ENCODE peak calls at places on chromosomes 3 and 15, in seven cellular contexts. W, V, K, T, Y, X and G are unnamed samples.

GRCh38 chr3:57689367-57690053 is 3.4 kb downstream of the DENND6A start:
- DNase-seq in W (no peak), V (no peak), K (no peak), T (no peak), Y (no peak), X (no peak), G (no peak)

GRCh38 chr15:68791431-68792283 is 29.0 kb downstream of the ANP32A start:
- DNase-seq in W (no peak), V (no peak), K (no peak), T (peak), Y (peak), X (no peak), G (no peak)

GRCh38 chr3:12750658-12751071 is 8.4 kb downstream of the TMEM40 start:
- DNase-seq in W (no peak), V (peak), K (no peak), T (peak), Y (peak), X (no peak), G (no peak)

GRCh38 chr3:191361456-191361855 is 31.1 kb upstream of the UTS2B start:
- DNase-seq in W (no peak), V (no peak), K (no peak), T (no peak), Y (no peak), X (no peak), G (no peak)

GRCh38 chr15:70474682-70475438 is 288.5 kb downstream of the UACA start:
- DNase-seq in W (no peak), V (peak), K (no peak), T (no peak), Y (peak), X (peak), G (peak)

GRCh38 chr15:70956196-70956595 is 63.6 kb downstream of the LRRC49 start:
- DNase-seq in W (no peak), V (no peak), K (no peak), T (no peak), Y (no peak), X (no peak), G (no peak)

GRCh38 chr3:182180646-182181385 is 469.1 kb downstream of the SOX2 start:
- DNase-seq in W (no peak), V (no peak), K (no peak), T (no peak), Y (no peak), X (no peak), G (no peak)

GRCh38 chr15:60585743-60586708 is 107.1 kb upstream of the ICE2 start:
- DNase-seq in W (peak), V (peak), K (peak), T (peak), Y (peak), X (no peak), G (peak)

GRCh38 chr15:60758961-60759729 is 280.2 kb upstream of the ICE2 start:
- DNase-seq in W (no peak), V (peak), K (no peak), T (no peak), Y (no peak), X (no peak), G (no peak)

GRCh38 chr3:146747051-146747450 is 141.9 kb upstream of the PLSCR5 start:
- DNase-seq in W (no peak), V (no peak), K (no peak), T (no peak), Y (no peak), X (no peak), G (no peak)

GRCh38 chr15:65541231-65541630 is 11.0 kb downstream of the HACD3 start:
- DNase-seq in W (no peak), V (no peak), K (no peak), T (no peak), Y (no peak), X (no peak), G (no peak)

GRCh38 chr3:40504636-40505430 is 1.0 kb upstream of the ZNF620 start:
- DNase-seq in W (no peak), V (peak), K (no peak), T (no peak), Y (no peak), X (no peak), G (no peak)

GRCh38 chr3:140508545-140508944 is 169.3 kb upstream of the TRIM42 start:
- DNase-seq in W (no peak), V (no peak), K (no peak), T (no peak), Y (no peak), X (no peak), G (no peak)

GRCh38 chr15:78004222-78004727 is 73.2 kb downstream of the TBC1D2B start:
- DNase-seq in W (no peak), V (no peak), K (no peak), T (no peak), Y (no peak), X (no peak), G (no peak)

GRCh38 chr3:195849322-195850074 is 37.8 kb upstream of the MUC4 start:
- DNase-seq in W (peak), V (no peak), K (no peak), T (no peak), Y (no peak), X (no peak), G (no peak)

GRCh38 chr3:34175636-34176186 is 377.3 kb downstream of the PDCD6IP start:
- DNase-seq in W (no peak), V (no peak), K (no peak), T (no peak), Y (no peak), X (no peak), G (no peak)

GRCh38 chr3:27097171-27097570 is 272.0 kb downstream of the NEK10 start:
- DNase-seq in W (no peak), V (no peak), K (no peak), T (no peak), Y (no peak), X (no peak), G (no peak)

GRCh38 chr3:60240558-60240957 is 1010.7 kb downstream of the FHIT start:
- DNase-seq in W (no peak), V (no peak), K (no peak), T (no peak), Y (no peak), X (no peak), G (no peak)

GRCh38 chr15:51649659-51650521 is 27.3 kb upstream of the DMXL2 start:
- DNase-seq in W (peak), V (peak), K (peak), T (peak), Y (peak), X (no peak), G (peak)

GRCh38 chr3:185332026-185332735 is 30.8 kb upstream of the MAP3K13 start:
- DNase-seq in W (no peak), V (peak), K (peak), T (no peak), Y (no peak), X (no peak), G (no peak)

GRCh38 chr3:182246870-182247269 is 535.1 kb downstream of the SOX2 start:
- DNase-seq in W (no peak), V (no peak), K (no peak), T (no peak), Y (no peak), X (no peak), G (no peak)

GRCh38 chr3:110744723-110745122 is 326.9 kb upstream of the NECTIN3 start:
- DNase-seq in W (no peak), V (no peak), K (no peak), T (no peak), Y (no peak), X (no peak), G (no peak)

GRCh38 chr3:32238027-32238815 is at the start of gene CMTM8:
- DNase-seq in W (peak), V (no peak), K (peak), T (peak), Y (peak), X (peak), G (peak)

GRCh38 chr3:8756671-8757070 is 12.7 kb downstream of the OXTR start:
- DNase-seq in W (no peak), V (no peak), K (no peak), T (no peak), Y (no peak), X (no peak), G (no peak)

GRCh38 chr15:83278191-83278590 is 6.3 kb downstream of the BNC1 start:
- DNase-seq in W (no peak), V (peak), K (no peak), T (no peak), Y (no peak), X (no peak), G (no peak)

GRCh38 chr3:16145176-16145575 is 29.3 kb upstream of the GALNT15 start:
- DNase-seq in W (no peak), V (no peak), K (no peak), T (no peak), Y (no peak), X (no peak), G (no peak)

GRCh38 chr3:180063783-180064182 is 27.0 kb upstream of the PEX5L start:
- DNase-seq in W (no peak), V (no peak), K (no peak), T (no peak), Y (no peak), X (no peak), G (no peak)